ENCODE peak calls at places on chromosomes 2 and 18, in six cellular contexts. P is RWPE2; L is stimulated activated CD8-positive, alpha-beta memory T cell treated with anti-CD3 and anti-CD28 coated beads, Interleukin-4, amount 100 ng/mL, for 24 hours; F is posterior vena cava; O is thoracic aorta; Z is NCI-H1930. K is an unnamed sample.

GRCh38 chr2:77588438-77588837 is 66.3 kb upstream of the LRRTM4 start:
- DNase-seq in L (no peak), P (no peak), F (no peak), O (no peak), Z (no peak), K (no peak)

GRCh38 chr2:24164416-24164973 is 10.4 kb upstream of the FAM228A start:
- DNase-seq in P (no peak), F (no peak), O (no peak), Z (no peak), L (peak; percentile 14), K (peak; percentile 46)

GRCh38 chr2:240426797-240427721 is 8.4 kb upstream of the GPC1 start:
- DNase-seq in P (no peak), L (no peak), F (peak; percentile 63), O (no peak), Z (no peak), K (no peak)

GRCh38 chr2:13650586-13651180 is 933.9 kb downstream of the TRIB2 start:
- DNase-seq in F (no peak), L (no peak), Z (no peak), P (no peak), O (no peak), K (no peak)

GRCh38 chr2:152508446-152508845 is 173.5 kb downstream of the FMNL2 start:
- DNase-seq in Z (no peak), F (no peak), P (no peak), O (no peak), L (no peak), K (no peak)

GRCh38 chr2:11681722-11682589 is 12.0 kb upstream of the NTSR2 start:
- DNase-seq in P (no peak), F (peak; percentile 67), O (no peak), L (peak; percentile 24), Z (peak; percentile 4), K (peak; percentile 63)

GRCh38 chr18:46164920-46165319 is 60.7 kb downstream of the HAUS1 start:
- DNase-seq in L (no peak), F (no peak), O (no peak), P (no peak), Z (no peak), K (no peak)

GRCh38 chr2:140117371-140117770 is 1337.2 kb upstream of the NXPH2 start:
- DNase-seq in F (no peak), L (no peak), Z (no peak), P (no peak), O (no peak), K (no peak)

GRCh38 chr2:126634273-126634861 is 21.6 kb upstream of the GYPC start:
- DNase-seq in F (no peak), L (peak; percentile 7), P (no peak), Z (no peak), O (no peak), K (peak; percentile 10)

GRCh38 chr18:73850782-73851181 is 296.9 kb downstream of the FBXO15 start:
- DNase-seq in Z (no peak), P (no peak), L (no peak), O (no peak), F (no peak), K (no peak)

GRCh38 chr2:79630060-79630459 is 117.2 kb downstream of the CTNNA2 start:
- DNase-seq in Z (no peak), O (no peak), F (no peak), L (no peak), P (no peak), K (no peak)

GRCh38 chr2:206521612-206522011 is 78.3 kb downstream of the ADAM23 start:
- DNase-seq in L (no peak), O (no peak), P (no peak), Z (no peak), F (no peak), K (no peak)

GRCh38 chr2:207202645-207203044 is 36.9 kb upstream of the KLF7 start:
- DNase-seq in L (no peak), O (no peak), P (no peak), F (no peak), Z (no peak), K (no peak)

GRCh38 chr2:233436691-233437438 is 82.6 kb downstream of the DGKD start:
- DNase-seq in O (no peak), F (peak; percentile 50), L (no peak), Z (no peak), P (no peak), K (no peak)

GRCh38 chr2:189631849-189632248 is 29.4 kb upstream of the ASNSD1 start:
- DNase-seq in O (no peak), Z (no peak), F (no peak), P (no peak), L (no peak), K (no peak)

GRCh38 chr2:231917280-231918088 is 8.7 kb downstream of the NPPC start:
- DNase-seq in Z (no peak), O (no peak), P (no peak), L (no peak), F (peak; percentile 65), K (no peak)

GRCh38 chr2:201059961-201060525 is 11.4 kb downstream of the HYCC2 start:
- DNase-seq in P (no peak), O (no peak), F (no peak), Z (no peak), L (no peak), K (no peak)

GRCh38 chr2:634041-634440 is 43.2 kb downstream of the TMEM18 start:
- DNase-seq in P (no peak), O (no peak), F (no peak), L (no peak), Z (no peak), K (no peak)

GRCh38 chr18:77143196-77143595 is 10.6 kb upstream of the MBP start:
- DNase-seq in O (no peak), F (no peak), L (no peak), Z (no peak), P (no peak), K (no peak)

GRCh38 chr2:43228341-43228751 is 1.9 kb upstream of the ZFP36L2 start:
- DNase-seq in O (no peak), P (no peak), Z (no peak), L (no peak), F (peak; percentile 24), K (no peak)

GRCh38 chr2:232113821-232114220 is 152.3 kb downstream of the DIS3L2 start:
- DNase-seq in Z (no peak), F (no peak), L (no peak), P (no peak), O (no peak), K (no peak)

GRCh38 chr2:74267068-74267467 is 68.7 kb downstream of the MTHFD2 start:
- DNase-seq in F (no peak), Z (no peak), L (peak; percentile 12), O (no peak), P (no peak), K (peak; percentile 31)

GRCh38 chr2:44974064-44974715 is 32.7 kb downstream of the SIX3 start:
- DNase-seq in O (no peak), F (peak; percentile 32), Z (peak; percentile 54), L (no peak), P (no peak), K (no peak)

GRCh38 chr2:159285433-159285832 is 1.1 kb downstream of the WDSUB1 start:
- DNase-seq in P (no peak), L (no peak), O (no peak), Z (no peak), F (no peak), K (no peak)

GRCh38 chr2:54239427-54239826 is 16.6 kb downstream of the TSPYL6 start:
- DNase-seq in L (no peak), F (no peak), Z (no peak), O (no peak), P (no peak), K (no peak)

GRCh38 chr18:11553098-11553940 is 56.1 kb upstream of the SLC35G4 start:
- DNase-seq in F (no peak), Z (peak; percentile 2), O (no peak), L (no peak), P (no peak), K (peak; percentile 6)

GRCh38 chr2:81545626-81546025 is 1241.1 kb upstream of the LRRTM1 start:
- DNase-seq in Z (no peak), O (no peak), P (no peak), F (no peak), L (no peak), K (no peak)

GRCh38 chr2:98175811-98176210 is 88.8 kb downstream of the VWA3B start:
- DNase-seq in F (no peak), Z (peak; percentile 6), L (no peak), P (no peak), O (no peak), K (no peak)

GRCh38 chr2:190649798-190650390 is 1.0 kb downstream of the NAB1 start:
- DNase-seq in F (no peak), P (no peak), Z (no peak), L (no peak), O (no peak), K (no peak)

GRCh38 chr2:12651661-12652060 is 65.1 kb upstream of the TRIB2 start:
- DNase-seq in O (no peak), Z (no peak), L (no peak), P (no peak), F (no peak), K (no peak)

GRCh38 chr2:70475266-70475665 is 78.4 kb downstream of the TGFA start:
- DNase-seq in O (no peak), Z (no peak), P (no peak), L (no peak), F (no peak), K (no peak)

GRCh38 chr2:174634130-174635014 is 36.8 kb upstream of the WIPF1 start:
- DNase-seq in F (no peak), P (no peak), L (no peak), O (no peak), Z (no peak), K (peak; percentile 42)

K was measured in activated T-cell treated with anti-CD3 and anti-CD28 coated beads for 48 hours.